ENCODE peak calls at places on chromosomes 16 and 17, in four cellular contexts. K is cardiac muscle cell, X is fibroblast of lung, I is adrenal gland. G is an unnamed sample.

GRCh38 chr16:67425046-67425445 is 5.9 kb upstream of the HSD11B2 start:
- DNase-seq in K (no peak), X (no peak), I (no peak), G (no peak)

GRCh38 chr17:20207295-20207985 is 198.3 kb downstream of the SPECC1 start:
- DNase-seq in K (no peak), X (no peak), I (no peak), G (no peak)

GRCh38 chr17:46013502-46014165 is 14.6 kb downstream of the STH start:
- DNase-seq in K (peak; percentile 14), X (peak; percentile 15), I (no peak), G (no peak)

GRCh38 chr16:10867199-10867598 is 9.8 kb upstream of the CIITA start:
- DNase-seq in K (no peak), X (no peak), I (no peak), G (no peak)

GRCh38 chr16:30052671-30053372 is 12.7 kb upstream of the ALDOA start:
- DNase-seq in K (peak; percentile 95), X (peak; percentile 87), I (peak; percentile 96), G (peak; percentile 95)

GRCh38 chr17:11535231-11535630 is 63.0 kb upstream of the DNAH9 start:
- DNase-seq in K (no peak), X (no peak), I (no peak), G (no peak)

GRCh38 chr17:82775033-82775823 is 23.4 kb downstream of the TBCD start:
- DNase-seq in K (peak; percentile 58), X (peak; percentile 34), I (peak; percentile 65), G (no peak)

GRCh38 chr16:11852092-11852809 is 909 bp upstream of the RSL1D1 start:
- DNase-seq in K (peak; percentile 43), X (peak; percentile 46), I (no peak), G (no peak)

GRCh38 chr16:57774886-57775285 is 27.4 kb downstream of the KIFC3 start:
- DNase-seq in K (no peak), X (no peak), I (no peak), G (no peak)

GRCh38 chr16:48373258-48374050 is 11.8 kb downstream of the SIAH1 start:
- DNase-seq in K (no peak), X (no peak), I (no peak), G (no peak)

GRCh38 chr16:2365895-2366294 is 25.4 kb upstream of the ABCA3 start:
- DNase-seq in K (peak; percentile 69), X (peak; percentile 87), I (peak; percentile 74), G (no peak)

GRCh38 chr17:48679385-48680096 is 42.8 kb downstream of the PRAC1 start:
- DNase-seq in K (peak; percentile 3), X (no peak), I (no peak), G (no peak)

GRCh38 chr16:27245276-27246231 is 23.0 kb downstream of the NSMCE1 start:
- DNase-seq in K (peak; percentile 85), X (peak; percentile 97), I (peak; percentile 90), G (peak; percentile 60)

GRCh38 chr17:15409721-15410247 is 57.6 kb downstream of the CDRT4 start:
- DNase-seq in K (peak; percentile 95), X (peak; percentile 99), I (no peak), G (peak; percentile 81)

GRCh38 chr17:74877592-74878543 is 5.1 kb upstream of the FDXR start:
- DNase-seq in K (peak; percentile 56), X (no peak), I (peak; percentile 83), G (no peak)

GRCh38 chr17:3951420-3951819 is 12.8 kb downstream of the ATP2A3 start:
- DNase-seq in K (no peak), X (no peak), I (no peak), G (no peak)

GRCh38 chr16:86477642-86478041 is 32.7 kb upstream of the FOXF1 start:
- DNase-seq in K (peak; percentile 32), X (peak; percentile 69), I (no peak), G (no peak)

GRCh38 chr16:89350701-89351380 is 133.3 kb downstream of the ZNF778 start:
- DNase-seq in K (no peak), X (peak; percentile 70), I (no peak), G (no peak)

GRCh38 chr16:19314718-19315425 is 29.3 kb downstream of the CLEC19A start:
- DNase-seq in K (no peak), X (no peak), I (no peak), G (no peak)

GRCh38 chr17:51662204-51663056 is 402.1 kb downstream of the UTP18 start:
- DNase-seq in K (no peak), X (no peak), I (no peak), G (no peak)

GRCh38 chr16:17723735-17724134 is 253.0 kb upstream of the XYLT1 start:
- DNase-seq in K (no peak), X (peak; percentile 46), I (no peak), G (no peak)

GRCh38 chr17:82241926-82242697 is 13.3 kb downstream of the SLC16A3 start:
- DNase-seq in K (peak; percentile 67), X (peak; percentile 63), I (no peak), G (no peak)

GRCh38 chr17:41586863-41587495 is at the start of gene KRT14:
- DNase-seq in K (no peak), X (peak; percentile 3), I (no peak), G (no peak)

GRCh38 chr16:73054732-73055481 is 7.0 kb upstream of the ZFHX3 start:
- DNase-seq in K (peak; percentile 73), X (peak; percentile 72), I (no peak), G (no peak)

GRCh38 chr16:84526794-84527485 is 22.5 kb upstream of the MEAK7 start:
- DNase-seq in K (peak; percentile 55), X (peak; percentile 85), I (peak; percentile 52), G (no peak)

GRCh38 chr16:82801361-82801760 is 174.6 kb downstream of the CDH13 start:
- DNase-seq in K (no peak), X (peak; percentile 72), I (no peak), G (no peak)

GRCh38 chr17:38702166-38702899 is 2.7 kb upstream of the MLLT6 start:
- DNase-seq in K (peak; percentile 88), X (peak; percentile 83), I (peak; percentile 86), G (peak; percentile 84)

GRCh38 chr16:66529475-66529874 is 20.4 kb downstream of the TK2 start:
- DNase-seq in K (no peak), X (no peak), I (no peak), G (no peak)

DNA sequence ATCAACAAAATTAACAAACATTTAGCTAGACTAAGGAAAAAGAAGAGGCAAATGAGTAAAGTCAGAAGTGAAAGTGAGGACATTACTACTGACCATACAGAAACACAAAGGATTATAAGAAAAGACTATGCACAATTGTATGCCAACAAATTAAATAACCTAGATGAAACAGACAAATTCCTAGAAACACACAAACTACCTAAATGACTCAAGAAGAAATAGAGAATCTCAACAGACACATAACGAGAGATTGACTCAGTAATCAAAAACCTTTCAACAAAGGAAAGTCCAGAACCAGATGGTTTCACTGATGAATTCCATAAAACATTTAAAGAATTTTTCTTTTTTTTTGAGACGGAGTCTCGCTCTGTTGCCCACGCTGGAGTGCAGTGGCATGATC is 35.7 kb upstream of the MYLK3 start:
- DNase-seq in K (no peak), X (peak; percentile 12), I (no peak), G (no peak)
- H3K4me3 ChIP-seq in K (no peak overlapping the region), X (no peak overlapping the region), I (no peak overlapping the region), G (no peak overlapping the region)

DNA sequence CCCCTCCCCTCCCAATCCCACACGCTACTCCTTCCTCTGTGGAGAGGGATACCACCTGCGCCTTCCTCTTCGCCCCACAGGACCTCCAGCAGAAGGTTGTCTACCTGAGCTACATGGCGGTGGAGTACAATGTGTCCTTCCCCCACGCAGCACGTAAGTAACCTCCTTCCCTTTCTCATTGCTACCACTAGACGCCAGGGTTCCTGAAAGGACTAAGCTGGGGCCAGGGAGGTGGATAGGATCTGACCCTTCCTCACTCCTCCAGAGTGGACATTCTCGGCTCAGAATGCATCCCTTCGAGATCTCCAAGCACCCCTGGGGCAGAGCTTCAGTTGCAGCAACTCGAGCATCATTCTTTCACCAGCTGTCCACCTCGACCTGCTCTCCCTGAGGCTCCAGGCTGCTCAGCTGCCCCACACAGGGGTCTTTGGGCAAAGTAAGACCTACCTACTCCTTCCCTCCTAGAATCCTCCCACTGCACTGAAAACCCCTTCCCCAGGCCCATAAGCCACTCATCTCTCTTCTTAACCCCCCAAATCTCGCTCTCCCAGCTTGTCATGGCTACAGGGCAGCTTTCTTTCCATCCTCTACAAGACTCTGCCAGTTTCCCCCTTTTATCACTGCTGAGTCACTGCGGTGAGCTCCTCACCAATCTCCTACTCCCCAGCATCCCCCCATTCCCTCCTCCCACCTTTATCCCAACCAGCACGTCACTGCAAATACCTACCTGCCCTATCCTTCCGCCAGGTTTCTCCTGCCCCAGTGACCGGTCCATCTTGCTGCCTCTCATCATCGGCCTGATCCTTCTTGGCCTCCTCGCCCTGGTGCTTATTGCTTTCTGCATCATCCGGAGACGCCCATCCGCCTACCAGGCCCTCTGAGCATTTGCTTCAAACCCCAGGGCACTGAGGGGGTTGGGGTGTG is 1.5 kb downstream of the CD68 start:
- DNase-seq in K (no peak), X (no peak), I (no peak), G (no peak)
- H3K27ac ChIP-seq in K (peak overlapping the region; percentile 83), X (peak overlapping the region; percentile 40), I (peak overlapping the region; percentile 96), G (peak overlapping the region; percentile 97)

GRCh38 chr17:43418441-43419374 is 19.9 kb downstream of the ARL4D start:
- DNase-seq in K (peak; percentile 80), X (peak; percentile 94), I (peak; percentile 72), G (peak; percentile 88)
- H3K4me3 ChIP-seq in K (no peak overlapping the region), X (no peak overlapping the region), I (no peak overlapping the region), G (no peak overlapping the region)

GRCh38 chr16:70665113-70665694 is 18.8 kb downstream of the IL34 start:
- DNase-seq in K (no peak), X (no peak), I (no peak), G (no peak)

GRCh38 chr16:70665806-70666735 is 19.7 kb downstream of the IL34 start:
- DNase-seq in K (no peak), X (no peak), I (no peak), G (no peak)

GRCh38 chr16:70663524-70664324 is 17.4 kb downstream of the IL34 start:
- DNase-seq in K (no peak), X (no peak), I (no peak), G (no peak)

GRCh38 chr16:70662991-70663523 is 16.7 kb downstream of the IL34 start:
- DNase-seq in K (no peak), X (no peak), I (no peak), G (no peak)

DNA sequence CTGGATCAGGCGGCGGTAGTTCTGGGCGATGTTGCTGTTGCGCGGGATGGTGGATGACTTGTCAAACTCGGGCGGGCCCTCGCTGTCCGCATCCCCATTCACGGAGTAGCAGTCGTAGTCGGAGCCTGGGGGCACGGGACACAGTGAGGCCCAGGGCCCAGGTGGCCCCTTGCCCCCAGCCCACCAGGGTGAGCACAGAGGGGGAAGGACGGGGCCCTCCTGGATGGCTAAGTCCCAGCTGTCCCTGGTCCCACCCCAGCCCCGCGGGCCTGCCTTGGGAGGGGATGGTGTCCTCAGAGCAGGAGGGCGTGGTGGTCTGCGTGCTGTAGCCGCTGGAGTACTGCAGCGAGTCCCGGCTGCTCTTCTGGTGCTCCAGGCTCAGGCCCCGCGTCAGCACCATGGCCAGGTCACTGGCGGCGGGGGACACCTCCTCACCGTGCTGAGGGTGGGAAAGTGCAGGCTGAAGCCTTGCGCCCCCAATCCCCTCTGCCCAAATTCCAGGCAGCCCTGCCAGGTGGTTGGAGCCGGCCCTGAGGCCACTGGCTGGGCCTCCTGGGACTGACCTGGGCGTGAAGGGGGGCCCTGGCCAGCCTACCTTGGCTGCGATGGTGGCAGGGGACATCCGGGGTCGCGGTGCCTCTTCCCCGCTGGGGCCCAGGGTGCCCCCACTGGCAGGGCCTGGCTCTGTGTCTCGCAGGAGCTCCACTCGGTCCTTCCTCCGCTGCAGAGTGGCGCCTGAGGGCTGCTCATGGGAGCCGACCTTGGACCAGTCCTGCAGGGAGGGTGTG is 18.2 kb downstream of the IL34 start:
- DNase-seq in K (no peak), X (no peak), I (no peak), G (no peak)
- H3K27ac ChIP-seq in K (no peak overlapping the region), X (no peak overlapping the region), I (no peak overlapping the region), G (no peak overlapping the region)

G was measured in right atrium auricular region.